ENCODE peak calls at places on chromosome 6, in six cellular contexts. Q, J, Y, F, P and H are unnamed samples.

GRCh38 chr6:167394820-167395219 is 69.9 kb downstream of the TTLL2 start:
- DNase-seq in Q (no peak), J (no peak), Y (no peak), F (no peak), P (no peak), H (no peak)

GRCh38 chr6:79719248-79719975 is 88.3 kb downstream of the SH3BGRL2 start:
- DNase-seq in Q (peak), J (no peak), Y (no peak), F (no peak), P (no peak), H (no peak)

GRCh38 chr6:5435449-5435848 is 174.1 kb downstream of the FARS2 start:
- DNase-seq in Q (peak), J (peak), Y (no peak), F (peak), P (no peak), H (no peak)

GRCh38 chr6:168015492-168016175 is 18.2 kb downstream of the KIF25 start:
- DNase-seq in Q (no peak), J (no peak), Y (no peak), F (no peak), P (no peak), H (no peak)

GRCh38 chr6:93423542-93423941 is 4.2 kb upstream of the EPHA7 start:
- DNase-seq in Q (no peak), J (peak), Y (peak), F (peak), P (no peak), H (peak)

GRCh38 chr6:4565301-4566250 is 210.6 kb upstream of the CDYL start:
- DNase-seq in Q (no peak), J (no peak), Y (peak), F (no peak), P (no peak), H (no peak)

GRCh38 chr6:28413681-28414080 is 14.1 kb upstream of the ZSCAN12 start:
- DNase-seq in Q (no peak), J (no peak), Y (no peak), F (no peak), P (no peak), H (no peak)

GRCh38 chr6:95176322-95176721 is 401.0 kb upstream of the MANEA start:
- DNase-seq in Q (no peak), J (no peak), Y (no peak), F (no peak), P (no peak), H (no peak)

GRCh38 chr6:104995989-104996617 is 39.2 kb downstream of the LIN28B start:
- DNase-seq in Q (peak), J (peak), Y (no peak), F (peak), P (no peak), H (no peak)

GRCh38 chr6:28868873-28869272 is 54.9 kb downstream of the TRIM27 start:
- DNase-seq in Q (no peak), J (no peak), Y (no peak), F (no peak), P (no peak), H (no peak)

DNA sequence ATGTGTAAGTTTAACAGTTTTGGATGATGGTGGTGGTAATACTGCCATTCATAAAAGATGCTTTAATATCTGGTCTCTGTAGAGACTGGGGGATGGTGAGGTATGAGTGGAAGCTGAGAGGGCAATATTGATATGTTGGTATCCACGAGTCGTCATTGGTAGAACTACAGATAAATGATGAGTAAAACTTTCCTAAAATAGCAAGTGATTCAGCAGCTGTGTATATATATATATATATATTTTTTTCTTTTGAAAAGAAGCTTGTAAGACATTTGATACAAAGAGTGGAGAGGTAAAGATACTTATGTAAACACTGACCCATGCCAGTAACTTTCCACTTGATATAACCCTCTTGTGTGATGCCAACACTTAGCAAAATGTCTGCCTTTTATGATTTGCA is 41.7 kb upstream of the CITED2 start:
- DNase-seq in Q (peak), J (peak), Y (no peak), F (no peak), P (no peak), H (no peak)
- H3K14ac ChIP-seq in Q (no peak), J (no peak), Y (no peak), F (no peak), P (no peak), H (no peak)

DNA sequence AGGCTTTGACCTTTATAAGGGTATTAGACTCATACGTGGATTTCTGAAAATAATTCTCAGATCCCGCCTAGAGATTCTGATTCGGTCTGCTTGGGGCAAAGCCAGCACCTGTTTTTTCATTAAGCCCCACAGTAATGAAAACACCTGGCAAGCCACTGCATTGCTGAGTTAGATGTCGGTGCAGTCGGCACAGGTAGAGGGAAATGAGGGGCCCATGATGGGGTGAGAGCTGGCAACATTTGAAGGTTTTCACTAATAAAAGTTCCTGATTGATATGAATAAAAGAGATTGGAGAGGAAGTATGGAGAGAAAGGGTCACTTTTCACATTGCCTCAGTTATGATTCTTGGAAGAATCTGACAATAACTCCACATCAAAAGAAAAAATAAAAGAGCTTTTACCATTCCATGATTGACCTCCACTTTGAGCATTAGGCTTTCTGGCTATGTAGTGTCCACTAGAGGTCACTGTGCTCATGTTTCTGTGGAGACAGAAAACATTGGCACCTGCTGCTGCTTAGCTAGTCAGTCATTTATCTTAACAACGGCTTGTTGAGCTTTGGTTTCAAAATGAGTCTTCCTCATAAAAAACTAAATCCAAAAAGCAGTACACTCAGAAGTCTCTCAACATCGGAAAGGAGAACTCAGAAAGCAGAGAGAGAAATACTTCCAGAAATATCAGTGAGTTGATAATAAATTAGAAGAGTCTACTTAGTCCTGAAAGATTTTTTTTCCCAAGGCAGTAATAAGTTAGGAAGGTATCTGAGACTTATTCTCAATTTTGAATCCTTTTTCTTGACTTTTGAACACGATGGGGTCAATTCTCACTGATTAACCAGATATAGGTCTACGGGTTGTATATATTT is 53.3 kb upstream of the KLHL31 start:
- DNase-seq in Q (peak), J (peak), Y (no peak), F (peak), P (no peak), H (peak)
- H3K14ac ChIP-seq in Q (no peak), J (no peak), Y (no peak), F (no peak), P (no peak), H (no peak)

GRCh38 chr6:41531591-41532582 is 14.3 kb upstream of the FOXP4 start:
- DNase-seq in Q (peak), J (peak), Y (no peak), F (peak), P (no peak), H (no peak)
- H3K14ac ChIP-seq in Q (no peak), J (peak), Y (no peak), F (no peak), P (no peak), H (peak)

GRCh38 chr6:81451787-81452186 is 300.7 kb downstream of the TENT5A start:
- DNase-seq in Q (peak), J (peak), Y (no peak), F (peak), P (no peak), H (peak)
- H3K14ac ChIP-seq in Q (no peak), J (no peak), Y (peak), F (no peak), P (no peak), H (no peak)

GRCh38 chr6:143163621-143164020 is 102.9 kb downstream of the AIG1 start:
- DNase-seq in Q (no peak), J (no peak), Y (no peak), F (no peak), P (no peak), H (no peak)
- H3K14ac ChIP-seq in Q (no peak), J (no peak), Y (no peak), F (no peak), P (no peak), H (no peak)

GRCh38 chr6:143570147-143570853 is 58.8 kb upstream of the FUCA2 start:
- DNase-seq in Q (no peak), J (no peak), Y (no peak), F (no peak), P (no peak), H (no peak)

GRCh38 chr6:143579703-143580102 is 68.2 kb upstream of the FUCA2 start:
- DNase-seq in Q (peak), J (no peak), Y (no peak), F (peak), P (no peak), H (no peak)

GRCh38 chr6:143578054-143578453 is 66.5 kb upstream of the FUCA2 start:
- DNase-seq in Q (no peak), J (no peak), Y (no peak), F (no peak), P (no peak), H (no peak)

GRCh38 chr6:143575840-143576498 is 64.4 kb upstream of the FUCA2 start:
- DNase-seq in Q (no peak), J (no peak), Y (no peak), F (no peak), P (no peak), H (no peak)

DNA sequence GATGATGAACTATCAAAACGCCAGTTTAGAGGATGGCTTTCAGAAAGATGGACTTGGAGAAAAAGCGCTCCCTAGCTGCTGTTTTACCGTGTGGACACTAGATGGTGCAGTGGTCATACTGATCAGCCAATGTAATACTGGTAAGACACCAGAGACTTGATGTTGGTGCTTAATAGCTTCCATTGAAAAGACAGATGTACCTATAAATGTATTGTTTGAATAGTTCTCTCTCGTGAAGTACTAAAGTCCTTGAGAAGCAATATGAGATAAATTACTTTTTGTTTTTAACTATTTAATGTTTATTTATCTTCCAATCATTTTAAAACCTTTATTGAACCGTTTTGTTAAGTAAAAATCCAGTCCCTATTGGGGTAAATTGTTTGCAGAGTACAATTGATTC is 63.9 kb upstream of the FUCA2 start:
- DNase-seq in Q (peak), J (peak), Y (peak), F (peak), P (no peak), H (peak)
- H3K14ac ChIP-seq in Q (no peak), J (no peak), Y (no peak), F (no peak), P (no peak), H (no peak)

DNA sequence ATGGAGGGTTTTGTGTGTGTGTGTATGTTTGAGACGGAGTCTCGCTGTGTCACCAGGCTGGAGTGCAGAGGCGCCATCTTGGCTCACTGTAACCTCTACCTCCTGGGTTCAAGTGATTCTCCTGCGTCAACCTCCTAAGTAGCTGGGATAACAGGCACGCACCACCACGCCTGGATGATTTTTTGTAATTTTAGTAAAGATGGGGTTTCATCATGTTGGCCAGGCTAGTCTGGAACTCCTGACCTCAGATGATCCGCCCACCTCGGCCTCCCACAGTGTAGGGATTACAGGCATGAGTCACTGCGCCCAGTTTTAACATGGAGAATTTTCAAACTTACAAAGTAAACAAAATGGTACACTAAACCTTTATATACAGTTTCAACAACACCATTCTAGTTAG is 22.8 kb downstream of the AMD1 start:
- DNase-seq in Q (peak), J (no peak), Y (no peak), F (no peak), P (no peak), H (no peak)
- H3K14ac ChIP-seq in Q (no peak), J (no peak), Y (no peak), F (no peak), P (no peak), H (no peak)